ENCODE peak calls at places on chromosome 3, in four cellular contexts. R is aorta; Y is CD8-positive, alpha-beta T cell; M is A549. P is an unnamed sample.

GRCh38 chr3:151169700-151170224 is 33.3 kb downstream of the GPR171 start:
- DNase-seq in R (no peak), Y (no peak), M (no peak), P (peak; percentile 51)

GRCh38 chr3:46007280-46007679 is 11.7 kb upstream of the FYCO1 start:
- DNase-seq in R (no peak), Y (no peak), M (no peak), P (no peak)

GRCh38 chr3:147925272-147925671 is 516.1 kb downstream of the ZIC1 start:
- DNase-seq in Y (no peak), R (no peak), M (no peak), P (no peak)

GRCh38 chr3:41369838-41370237 is 170.5 kb downstream of the CTNNB1 start:
- DNase-seq in R (no peak), Y (no peak), M (no peak), P (no peak)

GRCh38 chr3:38027466-38028465 is 1.7 kb downstream of the PLCD1 start:
- DNase-seq in Y (no peak), M (no peak), R (no peak), P (no peak)

GRCh38 chr3:46455231-46456115 is 9.2 kb downstream of the LTF start:
- DNase-seq in Y (no peak), M (no peak), R (no peak), P (no peak)

GRCh38 chr3:139746481-139746880 is 68.7 kb upstream of the NMNAT3 start:
- DNase-seq in R (no peak), M (no peak), Y (no peak), P (no peak)

GRCh38 chr3:71063768-71064287 is 519.7 kb downstream of the FOXP1 start:
- DNase-seq in M (no peak), R (no peak), Y (no peak), P (no peak)

GRCh38 chr3:131216801-131217200 is 164.8 kb upstream of the NUDT16 start:
- DNase-seq in R (no peak), Y (no peak), M (peak; percentile 23), P (no peak)

GRCh38 chr3:19213608-19214220 is 65.4 kb downstream of the KCNH8 start:
- DNase-seq in Y (no peak), M (no peak), R (no peak), P (peak; percentile 15)

GRCh38 chr3:63970596-63971468 is 52.5 kb downstream of the PSMD6 start:
- DNase-seq in Y (no peak), R (no peak), M (no peak), P (no peak)

GRCh38 chr3:197490098-197490497 is 65.7 kb downstream of the BDH1 start:
- DNase-seq in M (peak; percentile 56), Y (no peak), R (no peak), P (no peak)

GRCh38 chr3:108088697-108089096 is 2.1 kb downstream of the CD47 start:
- DNase-seq in Y (no peak), M (no peak), R (no peak), P (peak; percentile 71)

GRCh38 chr3:102069211-102069662 is 219.9 kb downstream of the NFKBIZ start:
- DNase-seq in R (no peak), Y (no peak), M (no peak), P (no peak)

GRCh38 chr3:111895079-111895478 is 36.0 kb downstream of the PHLDB2 start:
- DNase-seq in Y (no peak), M (peak; percentile 47), R (no peak), P (peak; percentile 22)

GRCh38 chr3:111369953-111370352 is 172.0 kb upstream of the CD96 start:
- DNase-seq in Y (no peak), M (no peak), R (no peak), P (no peak)

GRCh38 chr3:185847506-185847905 is 22.7 kb upstream of the IGF2BP2 start:
- DNase-seq in M (no peak), R (no peak), Y (no peak), P (no peak)

GRCh38 chr3:117719316-117719926 is 1009.8 kb downstream of the TUSC7 start:
- DNase-seq in M (peak; percentile 6), R (no peak), Y (no peak), P (peak; percentile 7)

GRCh38 chr3:101141135-101141534 is 147.9 kb upstream of the ABI3BP start:
- DNase-seq in R (no peak), Y (no peak), M (no peak), P (no peak)

GRCh38 chr3:135513106-135514063 is 452.1 kb upstream of the PPP2R3A start:
- DNase-seq in M (no peak), Y (no peak), R (no peak), P (peak; percentile 26)

GRCh38 chr3:3288288-3288687 is 108.8 kb upstream of the CRBN start:
- DNase-seq in M (no peak), Y (no peak), R (no peak), P (no peak)

GRCh38 chr3:179615458-179616173 is 11.0 kb downstream of the NDUFB5 start:
- DNase-seq in M (no peak), Y (no peak), R (no peak), P (no peak)

GRCh38 chr3:126522363-126522788 is 1.6 kb upstream of the CHST13 start:
- DNase-seq in R (peak; percentile 84), Y (peak; percentile 30), M (peak; percentile 64), P (no peak)

GRCh38 chr3:37814547-37814946 is 47.1 kb upstream of the CTDSPL start:
- DNase-seq in Y (no peak), R (no peak), M (peak; percentile 24), P (no peak)

GRCh38 chr3:143265501-143266070 is 146.0 kb downstream of the CHST2 start:
- DNase-seq in Y (no peak), M (no peak), R (no peak), P (no peak)

GRCh38 chr3:53216723-53217122 is 39.1 kb downstream of the TKT start:
- DNase-seq in R (no peak), M (no peak), Y (no peak), P (no peak)

GRCh38 chr3:127220497-127220896 is 27.6 kb downstream of the PRR23E start:
- DNase-seq in Y (no peak), R (no peak), M (no peak), P (no peak)

GRCh38 chr3:99781761-99782160 is 35.9 kb upstream of the CMSS1 start:
- DNase-seq in Y (no peak), M (no peak), R (no peak), P (no peak)

GRCh38 chr3:100041328-100041749 is 73.0 kb downstream of the FILIP1L start:
- DNase-seq in M (no peak), Y (no peak), R (no peak), P (no peak)

GRCh38 chr3:42653560-42654330 is at the start of gene ZBTB47:
- DNase-seq in R (peak; percentile 92), M (no peak), Y (no peak), P (no peak)

DNA sequence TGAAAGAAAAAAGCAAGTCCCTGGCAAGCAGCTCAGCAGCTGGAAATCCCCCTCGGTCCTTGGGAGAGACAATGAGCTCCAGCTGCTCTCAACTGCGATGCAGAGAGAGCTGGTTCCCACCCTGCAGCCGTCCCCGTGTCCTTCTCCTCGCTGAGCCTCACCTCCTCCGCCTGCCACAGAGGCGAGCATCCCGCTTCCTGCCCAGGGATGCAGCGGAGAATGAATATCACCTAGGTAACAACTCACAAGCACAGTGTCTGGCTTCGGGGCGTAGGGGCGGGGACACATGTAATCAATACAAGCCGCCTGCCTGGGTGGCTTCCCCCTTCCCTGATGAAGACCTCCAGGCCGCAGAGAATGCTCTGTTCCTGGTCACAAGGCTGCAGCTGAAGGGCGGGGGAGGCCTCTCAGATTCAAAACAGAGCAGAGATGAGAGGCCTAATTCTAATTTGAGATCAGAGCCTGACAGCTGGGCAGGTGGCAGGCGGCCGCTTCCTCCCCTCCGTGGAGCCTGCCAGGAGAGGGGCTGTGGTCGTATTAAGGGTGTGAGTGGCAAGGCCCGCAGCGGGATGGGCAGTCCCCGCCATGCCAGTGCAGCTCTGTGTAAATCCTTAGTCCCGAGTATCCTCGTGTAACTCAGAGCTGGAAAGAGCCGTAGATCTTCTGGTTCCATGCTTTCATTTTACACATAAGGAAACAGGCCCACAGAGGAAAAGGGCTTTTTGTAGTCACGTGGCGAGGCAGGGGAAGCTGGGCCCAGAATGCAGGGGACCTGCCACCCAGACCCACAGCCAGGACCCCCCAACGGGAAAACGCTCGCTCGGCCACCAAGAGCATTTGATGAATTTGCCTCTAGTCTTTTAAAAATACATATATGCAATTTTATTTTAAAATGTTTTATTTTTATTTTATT is 24.3 kb downstream of the ZDHHC19 start:
- DNase-seq in R (no peak), M (no peak), Y (no peak), P (no peak)
- H3K4me3 ChIP-seq in R (no peak overlapping the region), M (no peak overlapping the region), Y (no peak overlapping the region), P (no peak overlapping the region)

GRCh38 chr3:113214227-113214626 is 2.9 kb downstream of the BOC start:
- DNase-seq in Y (no peak), R (no peak), M (no peak), P (no peak)
- H3K4me3 ChIP-seq in Y (no peak overlapping the region), R (no peak overlapping the region), M (no peak overlapping the region), P (no peak overlapping the region)

GRCh38 chr3:66492672-66493071 is 8.2 kb downstream of the LRIG1 start:
- DNase-seq in R (no peak), M (no peak), Y (no peak), P (no peak)
- H3K4me3 ChIP-seq in R (no peak overlapping the region), M (no peak overlapping the region), Y (no peak overlapping the region), P (no peak overlapping the region)

GRCh38 chr3:155676252-155676981 is 68.5 kb downstream of the PLCH1 start:
- DNase-seq in Y (no peak), R (peak; percentile 74), M (no peak), P (no peak)
- H3K4me3 ChIP-seq in Y (no peak overlapping the region), R (no peak overlapping the region), M (peak overlapping the region; percentile 23), P (no peak overlapping the region)

DNA sequence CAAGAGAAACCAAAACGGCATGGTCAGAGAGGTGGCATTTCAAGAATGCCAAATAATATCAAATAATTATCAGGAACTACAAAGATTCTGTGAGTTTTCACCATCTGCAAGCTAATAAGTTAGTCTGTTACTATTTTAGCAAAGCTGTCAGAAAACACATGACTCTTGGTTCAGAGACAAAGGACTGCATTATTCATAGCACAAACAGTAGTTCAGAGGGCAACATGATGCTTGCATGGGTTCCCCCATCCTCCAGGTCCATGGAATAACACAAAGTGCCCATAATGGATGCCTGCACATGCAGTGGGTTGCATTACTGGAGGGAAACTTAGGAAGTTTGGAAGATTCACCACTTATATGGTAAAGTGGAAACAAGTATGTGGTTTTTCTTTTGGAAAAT is 228.8 kb upstream of the ALCAM start:
- DNase-seq in Y (no peak), M (no peak), R (no peak), P (no peak)
- H3K4me3 ChIP-seq in Y (no peak overlapping the region), M (no peak overlapping the region), R (no peak overlapping the region), P (no peak overlapping the region)

DNA sequence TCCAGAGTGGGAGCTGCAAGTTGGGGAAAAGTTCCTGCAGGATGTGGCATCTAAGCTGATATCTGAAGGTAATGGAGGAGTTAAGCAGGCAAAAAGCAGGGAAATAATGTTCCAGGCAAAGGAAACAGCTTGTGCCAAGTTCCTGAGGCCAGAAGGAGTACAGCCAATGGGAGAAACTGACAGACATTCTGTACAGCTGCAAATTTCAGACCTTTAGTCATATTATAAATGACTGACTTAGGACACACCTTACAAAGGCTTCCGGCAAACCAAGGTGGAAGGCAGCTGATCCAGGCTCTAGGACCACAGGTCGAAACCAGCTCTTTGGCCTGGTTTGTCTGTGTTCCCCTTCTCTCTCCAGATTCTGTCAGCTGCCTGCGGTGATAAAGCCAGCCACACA is 9.3 kb downstream of the WWTR1 start:
- DNase-seq in Y (no peak), R (no peak), M (no peak), P (no peak)
- H3K4me3 ChIP-seq in Y (no peak overlapping the region), R (no peak overlapping the region), M (no peak overlapping the region), P (no peak overlapping the region)

P was measured in Jurkat, Clone E6-1.